ENCODE peak calls at places on chromosomes 5 and 9, in eight cellular contexts. One of them, this sample, is unnamed. For H3K27me3, the result is how much of the 10 kb centered on the place peaks cover.

GRCh38 chr5:59923465-59923864 is 29.9 kb upstream of the PDE4D start:
- DNase-seq in endothelial cell of umbilical vein: no peak
- DNase-seq in tibial nerve: no peak
- DNase-seq in iPS DF 6.9: no peak
- DNase-seq in WERI-Rb-1: peak
- DNase-seq in gastrocnemius medialis: no peak
- DNase-seq in PC-9: no peak
- DNase-seq in heart left ventricle: no peak
- DNase-seq in this sample: peak

GRCh38 chr5:177040814-177041410 is 18.4 kb downstream of the ZNF346 start:
- DNase-seq in endothelial cell of umbilical vein: no peak
- DNase-seq in tibial nerve: no peak
- DNase-seq in iPS DF 6.9: no peak
- DNase-seq in WERI-Rb-1: no peak
- DNase-seq in gastrocnemius medialis: no peak
- DNase-seq in PC-9: no peak
- DNase-seq in heart left ventricle: no peak
- DNase-seq in this sample: no peak

GRCh38 chr9:92294297-92294676 is 790 bp upstream of the IARS1 start:
- DNase-seq in endothelial cell of umbilical vein: peak
- DNase-seq in tibial nerve: no peak
- DNase-seq in iPS DF 6.9: no peak
- DNase-seq in WERI-Rb-1: peak
- DNase-seq in gastrocnemius medialis: peak
- DNase-seq in PC-9: no peak
- DNase-seq in heart left ventricle: no peak
- DNase-seq in this sample: no peak

GRCh38 chr5:50963647-50964584 is 297.5 kb downstream of the PARP8 start:
- DNase-seq in endothelial cell of umbilical vein: no peak
- DNase-seq in tibial nerve: no peak
- DNase-seq in iPS DF 6.9: no peak
- DNase-seq in WERI-Rb-1: no peak
- DNase-seq in gastrocnemius medialis: no peak
- DNase-seq in PC-9: no peak
- DNase-seq in heart left ventricle: no peak
- DNase-seq in this sample: no peak

GRCh38 chr5:6750951-6751685 is 37.9 kb downstream of the TENT4A start:
- DNase-seq in endothelial cell of umbilical vein: no peak
- DNase-seq in tibial nerve: no peak
- DNase-seq in iPS DF 6.9: no peak
- DNase-seq in WERI-Rb-1: no peak
- DNase-seq in gastrocnemius medialis: no peak
- DNase-seq in PC-9: no peak
- DNase-seq in heart left ventricle: peak
- DNase-seq in this sample: no peak

GRCh38 chr9:118170032-118170955 is 466.1 kb downstream of the TLR4 start:
- DNase-seq in endothelial cell of umbilical vein: peak
- DNase-seq in tibial nerve: no peak
- DNase-seq in iPS DF 6.9: peak
- DNase-seq in WERI-Rb-1: peak
- DNase-seq in gastrocnemius medialis: no peak
- DNase-seq in PC-9: no peak
- DNase-seq in heart left ventricle: peak
- DNase-seq in this sample: peak

GRCh38 chr9:98091735-98092632 is 27.0 kb downstream of the TRIM14 start:
- DNase-seq in endothelial cell of umbilical vein: no peak
- DNase-seq in tibial nerve: no peak
- DNase-seq in iPS DF 6.9: no peak
- DNase-seq in WERI-Rb-1: peak
- DNase-seq in gastrocnemius medialis: no peak
- DNase-seq in PC-9: no peak
- DNase-seq in heart left ventricle: no peak
- DNase-seq in this sample: no peak

GRCh38 chr9:133237271-133237731 is 28.3 kb upstream of the OBP2B start:
- DNase-seq in endothelial cell of umbilical vein: peak
- DNase-seq in tibial nerve: no peak
- DNase-seq in iPS DF 6.9: no peak
- DNase-seq in WERI-Rb-1: no peak
- DNase-seq in gastrocnemius medialis: no peak
- DNase-seq in PC-9: no peak
- DNase-seq in heart left ventricle: no peak
- DNase-seq in this sample: no peak

GRCh38 chr9:121463026-121463827 is 36.4 kb downstream of the GGTA1 start:
- DNase-seq in endothelial cell of umbilical vein: peak
- DNase-seq in tibial nerve: peak
- DNase-seq in iPS DF 6.9: no peak
- DNase-seq in WERI-Rb-1: peak
- DNase-seq in gastrocnemius medialis: no peak
- DNase-seq in PC-9: no peak
- DNase-seq in heart left ventricle: peak
- DNase-seq in this sample: no peak

GRCh38 chr5:172505840-172506638 is 51.7 kb upstream of the SH3PXD2B start:
- DNase-seq in endothelial cell of umbilical vein: no peak
- DNase-seq in tibial nerve: no peak
- DNase-seq in iPS DF 6.9: no peak
- DNase-seq in WERI-Rb-1: peak
- DNase-seq in gastrocnemius medialis: peak
- DNase-seq in PC-9: no peak
- DNase-seq in heart left ventricle: no peak
- DNase-seq in this sample: no peak

GRCh38 chr5:149381986-149382338 is 2.9 kb upstream of the IL17B start:
- DNase-seq in endothelial cell of umbilical vein: peak
- DNase-seq in tibial nerve: peak
- DNase-seq in iPS DF 6.9: peak
- DNase-seq in WERI-Rb-1: peak
- DNase-seq in gastrocnemius medialis: peak
- DNase-seq in PC-9: no peak
- DNase-seq in heart left ventricle: peak
- DNase-seq in this sample: peak

GRCh38 chr5:172466062-172466461 is 11.7 kb upstream of the SH3PXD2B start:
- DNase-seq in endothelial cell of umbilical vein: no peak
- DNase-seq in tibial nerve: no peak
- DNase-seq in iPS DF 6.9: no peak
- DNase-seq in WERI-Rb-1: no peak
- DNase-seq in gastrocnemius medialis: no peak
- DNase-seq in PC-9: peak
- DNase-seq in heart left ventricle: no peak
- DNase-seq in this sample: no peak

GRCh38 chr5:175830586-175831300 is 40.6 kb upstream of the CPLX2 start:
- DNase-seq in endothelial cell of umbilical vein: no peak
- DNase-seq in tibial nerve: no peak
- DNase-seq in iPS DF 6.9: no peak
- DNase-seq in WERI-Rb-1: no peak
- DNase-seq in gastrocnemius medialis: no peak
- DNase-seq in PC-9: no peak
- DNase-seq in heart left ventricle: no peak
- DNase-seq in this sample: no peak

GRCh38 chr5:110977927-110978326 is 93.6 kb upstream of the TSLP start:
- DNase-seq in endothelial cell of umbilical vein: no peak
- DNase-seq in tibial nerve: no peak
- DNase-seq in iPS DF 6.9: no peak
- DNase-seq in WERI-Rb-1: no peak
- DNase-seq in gastrocnemius medialis: no peak
- DNase-seq in PC-9: no peak
- DNase-seq in heart left ventricle: no peak
- DNase-seq in this sample: no peak

GRCh38 chr5:69130241-69130640 is 36.4 kb downstream of the SLC30A5 start:
- DNase-seq in endothelial cell of umbilical vein: no peak
- DNase-seq in tibial nerve: no peak
- DNase-seq in iPS DF 6.9: no peak
- DNase-seq in WERI-Rb-1: no peak
- DNase-seq in gastrocnemius medialis: no peak
- DNase-seq in PC-9: no peak
- DNase-seq in heart left ventricle: no peak
- DNase-seq in this sample: no peak

GRCh38 chr9:86368871-86369521 is 14.8 kb upstream of the TUT7 start:
- DNase-seq in endothelial cell of umbilical vein: no peak
- DNase-seq in tibial nerve: no peak
- DNase-seq in iPS DF 6.9: no peak
- DNase-seq in WERI-Rb-1: no peak
- DNase-seq in gastrocnemius medialis: no peak
- DNase-seq in PC-9: peak
- DNase-seq in heart left ventricle: no peak
- DNase-seq in this sample: peak
- H3K27ac ChIP-seq in endothelial cell of umbilical vein: no peak
- H3K27ac ChIP-seq in tibial nerve: no peak
- H3K27ac ChIP-seq in iPS DF 6.9: no peak
- H3K27ac ChIP-seq in WERI-Rb-1: no peak
- H3K27ac ChIP-seq in gastrocnemius medialis: no peak
- H3K27ac ChIP-seq in PC-9: peak
- H3K27ac ChIP-seq in heart left ventricle: no peak
- H3K27ac ChIP-seq in this sample: no peak

DNA sequence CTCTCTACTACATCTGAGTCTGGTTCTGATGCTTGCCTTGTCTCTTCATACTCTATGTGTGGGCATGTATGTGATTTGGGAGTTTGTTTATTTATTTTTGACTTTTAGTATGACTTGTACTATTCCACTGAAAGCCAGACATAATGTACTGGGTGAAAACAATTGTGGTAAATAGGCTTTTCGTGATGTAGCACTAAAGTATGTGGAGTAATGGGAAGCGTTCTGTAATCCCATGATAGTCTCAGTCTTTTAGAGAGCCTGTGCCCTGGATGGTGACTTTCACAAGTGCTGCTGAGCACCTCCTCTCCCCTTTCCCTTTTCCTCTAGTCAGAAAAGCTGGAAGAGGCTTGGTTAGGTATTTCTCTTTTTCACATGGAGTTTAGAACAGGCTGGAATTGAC is 85.8 kb upstream of the S1PR3 start:
- DNase-seq in endothelial cell of umbilical vein: no peak
- DNase-seq in tibial nerve: no peak
- DNase-seq in iPS DF 6.9: no peak
- DNase-seq in WERI-Rb-1: no peak
- DNase-seq in gastrocnemius medialis: no peak
- DNase-seq in PC-9: no peak
- DNase-seq in heart left ventricle: no peak
- DNase-seq in this sample: no peak
- H3K27me3 ChIP-seq in endothelial cell of umbilical vein: under half
- H3K27me3 ChIP-seq in tibial nerve: under half
- H3K27me3 ChIP-seq in iPS DF 6.9: under half
- H3K27me3 ChIP-seq in WERI-Rb-1: under half
- H3K27me3 ChIP-seq in gastrocnemius medialis: under half
- H3K27me3 ChIP-seq in PC-9: under half
- H3K27me3 ChIP-seq in heart left ventricle: under half
- H3K27me3 ChIP-seq in this sample: under half

DNA sequence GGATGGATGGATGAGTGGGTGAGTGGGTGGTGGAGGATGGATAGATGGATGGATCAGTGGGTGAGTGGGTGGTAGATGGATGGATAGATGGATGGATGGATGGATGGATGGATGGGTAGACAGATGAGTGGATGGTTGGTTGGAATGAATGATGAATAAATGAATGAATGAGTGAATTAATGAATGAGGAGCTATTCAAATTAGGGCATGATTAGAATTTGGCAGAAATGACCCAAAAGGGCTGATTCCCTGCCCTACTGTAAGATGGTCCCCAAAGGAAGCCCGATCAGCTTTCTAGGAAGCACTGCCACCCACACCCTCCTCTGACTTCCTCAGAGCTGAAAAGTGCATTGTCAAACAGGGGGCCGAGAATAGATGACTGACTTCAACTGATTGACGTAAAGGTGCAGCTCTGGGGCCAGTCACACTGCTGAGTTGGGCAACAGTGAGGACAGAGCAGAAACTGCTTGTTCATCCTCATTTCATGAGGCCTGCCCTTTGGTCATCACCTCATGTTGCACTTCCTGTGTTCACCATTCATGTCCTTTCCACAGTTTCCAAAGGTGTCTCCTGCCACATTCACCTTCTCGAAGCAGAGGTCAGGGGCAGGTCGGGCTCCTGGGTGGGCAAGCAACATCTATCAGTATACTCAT is 34.3 kb downstream of the NIPAL4 start:
- DNase-seq in endothelial cell of umbilical vein: no peak
- DNase-seq in tibial nerve: no peak
- DNase-seq in iPS DF 6.9: no peak
- DNase-seq in WERI-Rb-1: no peak
- DNase-seq in gastrocnemius medialis: no peak
- DNase-seq in PC-9: no peak
- DNase-seq in heart left ventricle: no peak
- DNase-seq in this sample: no peak
- H3K27ac ChIP-seq in endothelial cell of umbilical vein: no peak
- H3K27ac ChIP-seq in tibial nerve: no peak
- H3K27ac ChIP-seq in iPS DF 6.9: no peak
- H3K27ac ChIP-seq in WERI-Rb-1: no peak
- H3K27ac ChIP-seq in gastrocnemius medialis: no peak
- H3K27ac ChIP-seq in PC-9: no peak
- H3K27ac ChIP-seq in heart left ventricle: no peak
- H3K27ac ChIP-seq in this sample: no peak

GRCh38 chr9:21557428-21557768 is 75.3 kb upstream of the IFNE start:
- DNase-seq in endothelial cell of umbilical vein: peak
- DNase-seq in tibial nerve: no peak
- DNase-seq in iPS DF 6.9: no peak
- DNase-seq in WERI-Rb-1: no peak
- DNase-seq in gastrocnemius medialis: no peak
- DNase-seq in PC-9: no peak
- DNase-seq in heart left ventricle: no peak
- DNase-seq in this sample: no peak
- H3K27me3 ChIP-seq in endothelial cell of umbilical vein: under half
- H3K27me3 ChIP-seq in tibial nerve: under half
- H3K27me3 ChIP-seq in iPS DF 6.9: under half
- H3K27me3 ChIP-seq in WERI-Rb-1: half or more
- H3K27me3 ChIP-seq in gastrocnemius medialis: under half
- H3K27me3 ChIP-seq in PC-9: under half
- H3K27me3 ChIP-seq in heart left ventricle: under half
- H3K27me3 ChIP-seq in this sample: under half

GRCh38 chr5:137828664-137829063 is 39.0 kb upstream of the MYOT start:
- DNase-seq in endothelial cell of umbilical vein: no peak
- DNase-seq in tibial nerve: no peak
- DNase-seq in iPS DF 6.9: no peak
- DNase-seq in WERI-Rb-1: no peak
- DNase-seq in gastrocnemius medialis: no peak
- DNase-seq in PC-9: no peak
- DNase-seq in heart left ventricle: no peak
- DNase-seq in this sample: no peak
- H3K27ac ChIP-seq in endothelial cell of umbilical vein: no peak
- H3K27ac ChIP-seq in tibial nerve: no peak
- H3K27ac ChIP-seq in iPS DF 6.9: no peak
- H3K27ac ChIP-seq in WERI-Rb-1: no peak
- H3K27ac ChIP-seq in gastrocnemius medialis: peak
- H3K27ac ChIP-seq in PC-9: no peak
- H3K27ac ChIP-seq in heart left ventricle: peak
- H3K27ac ChIP-seq in this sample: no peak